ENCODE peak calls at places on chromosome 11, in nine cellular contexts. V is colonic mucosa; X is right lobe of liver; K is BE2C; J is AG10803; C is astrocyte of the cerebellum; Z is fibroblast of lung; S is CD8-positive, alpha-beta T cell; B is cardiac fibroblast. A is an unnamed sample.
A peak's percentile ranks its signal among the peaks of the same experiment; 100 is the strongest.

GRCh38 chr11:45511566-45511965 is 153.9 kb downstream of the CHST1 start:
- DNase-seq in Z (no peak), S (no peak), X (no peak), V (no peak), K (no peak), C (no peak), J (no peak), B (no peak), A (no peak)

GRCh38 chr11:47408598-47409439 is 429 bp downstream of the SLC39A13 start:
- DNase-seq in K (peak; percentile 67), Z (peak; percentile 85), C (peak; percentile 31), X (no peak), S (no peak), B (peak; percentile 83), V (peak; percentile 43), J (peak; percentile 87), A (no peak)

GRCh38 chr11:66080055-66080817 is 10.2 kb downstream of the PACS1 start:
- DNase-seq in X (no peak), K (peak; percentile 54), C (no peak), S (peak; percentile 74), Z (peak; percentile 81), V (peak; percentile 74), B (peak; percentile 78), J (peak; percentile 94), A (peak; percentile 67)

GRCh38 chr11:1880746-1881441 is 10.8 kb downstream of the PRR33 start:
- DNase-seq in K (no peak), S (no peak), V (peak; percentile 14), J (no peak), C (no peak), Z (no peak), B (no peak), X (no peak), A (no peak)

GRCh38 chr11:122235615-122236014 is 119.6 kb upstream of the BLID start:
- DNase-seq in X (no peak), K (no peak), C (peak; percentile 96), J (peak; percentile 98), S (no peak), Z (peak; percentile 92), B (peak; percentile 72), V (no peak), A (peak; percentile 94)

GRCh38 chr11:2272241-2272945 is 2.0 kb upstream of the ASCL2 start:
- DNase-seq in K (no peak), C (no peak), V (peak; percentile 10), B (no peak), S (peak; percentile 38), X (no peak), Z (no peak), J (no peak), A (no peak)

GRCh38 chr11:68430384-68430783 is 30.2 kb upstream of the PPP6R3 start:
- DNase-seq in K (no peak), X (no peak), B (no peak), V (no peak), S (no peak), J (no peak), C (no peak), Z (no peak), A (no peak)

GRCh38 chr11:94837317-94837716 is 69.2 kb downstream of the AMOTL1 start:
- DNase-seq in K (no peak), B (peak; percentile 45), X (no peak), S (no peak), J (no peak), Z (no peak), C (no peak), V (no peak), A (no peak)

GRCh38 chr11:69088676-69089146 is 40.0 kb downstream of the TPCN2 start:
- DNase-seq in S (peak; percentile 68), V (peak; percentile 80), K (peak; percentile 83), X (no peak), J (peak; percentile 68), B (peak; percentile 84), Z (peak; percentile 68), C (peak; percentile 71), A (no peak)

GRCh38 chr11:57456960-57457642 is 3.2 kb upstream of the RTN4RL2 start:
- DNase-seq in Z (peak; percentile 60), S (peak; percentile 83), X (peak; percentile 94), K (peak; percentile 64), J (peak; percentile 73), B (peak; percentile 92), C (peak; percentile 65), V (peak; percentile 92), A (peak; percentile 29)

GRCh38 chr11:75639752-75640151 is 29.1 kb downstream of the MAP6 start:
- DNase-seq in B (peak; percentile 80), K (peak; percentile 92), X (peak; percentile 67), Z (peak; percentile 70), C (no peak), J (peak; percentile 65), S (no peak), V (peak; percentile 50), A (no peak)

GRCh38 chr11:77038029-77038824 is 4.0 kb downstream of the B3GNT6 start:
- DNase-seq in C (no peak), J (no peak), Z (peak; percentile 43), K (no peak), X (no peak), S (no peak), B (no peak), V (no peak), A (no peak)

GRCh38 chr11:112290462-112290894 is 29.8 kb upstream of the PLET1 start:
- DNase-seq in B (no peak), Z (no peak), J (no peak), S (no peak), X (no peak), V (no peak), C (no peak), K (no peak), A (no peak)

GRCh38 chr11:133947298-133947905 is 9.4 kb downstream of the IGSF9B start:
- DNase-seq in S (peak; percentile 79), C (no peak), J (peak; percentile 32), V (no peak), X (no peak), B (peak; percentile 65), Z (peak; percentile 66), K (peak; percentile 75), A (no peak)
- H3K4me3 ChIP-seq in S (peak overlapping the region; percentile 7), C (no peak overlapping the region), J (no peak overlapping the region), V (no peak overlapping the region), X (no peak overlapping the region), B (no peak overlapping the region), Z (no peak overlapping the region), K (peak overlapping the region; percentile 66), A (no peak overlapping the region)

DNA sequence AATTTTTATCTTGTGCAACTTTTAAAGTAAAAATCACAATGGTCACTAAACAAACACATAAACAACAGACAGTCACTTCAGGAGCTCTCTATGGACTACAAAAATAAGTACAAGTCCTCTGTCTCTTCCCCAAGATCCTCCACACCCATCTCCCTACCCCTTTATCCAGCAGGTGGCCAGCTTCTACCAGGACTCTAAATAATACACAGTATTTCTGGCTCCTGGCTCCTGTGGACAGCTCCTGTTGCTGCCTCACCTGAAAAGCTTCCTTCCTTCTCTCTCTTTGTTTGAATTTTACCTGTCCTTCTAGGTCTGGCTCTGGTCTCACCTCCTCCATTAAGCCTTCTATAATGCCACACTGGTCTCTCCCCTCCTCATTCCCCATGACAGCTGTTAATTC is 86.1 kb downstream of the CLPB start:
- DNase-seq in S (no peak), K (no peak), V (no peak), Z (no peak), X (no peak), C (no peak), B (no peak), J (no peak), A (no peak)
- TF ChIP-seq CTCF in S (no peak), K (peak; percentile 34), V (no peak), Z (no peak), X (no peak), C (no peak), B (no peak), J (no peak), A (no peak)

GRCh38 chr11:7523416-7524210 is 9.8 kb downstream of the PPFIBP2 start:
- DNase-seq in S (no peak), J (no peak), Z (no peak), B (no peak), V (no peak), C (no peak), X (no peak), K (no peak), A (no peak)

GRCh38 chr11:7520981-7521487 is 7.2 kb downstream of the PPFIBP2 start:
- DNase-seq in C (no peak), K (no peak), S (no peak), Z (no peak), J (no peak), V (no peak), X (no peak), B (no peak), A (no peak)

GRCh38 chr11:7520011-7520942 is 6.5 kb downstream of the PPFIBP2 start:
- DNase-seq in V (no peak), X (no peak), B (no peak), K (no peak), J (no peak), Z (no peak), C (no peak), S (no peak), A (no peak)

GRCh38 chr11:7522546-7522945 is 8.7 kb downstream of the PPFIBP2 start:
- DNase-seq in B (no peak), S (no peak), J (no peak), Z (no peak), C (no peak), X (no peak), K (no peak), V (no peak), A (no peak)

DNA sequence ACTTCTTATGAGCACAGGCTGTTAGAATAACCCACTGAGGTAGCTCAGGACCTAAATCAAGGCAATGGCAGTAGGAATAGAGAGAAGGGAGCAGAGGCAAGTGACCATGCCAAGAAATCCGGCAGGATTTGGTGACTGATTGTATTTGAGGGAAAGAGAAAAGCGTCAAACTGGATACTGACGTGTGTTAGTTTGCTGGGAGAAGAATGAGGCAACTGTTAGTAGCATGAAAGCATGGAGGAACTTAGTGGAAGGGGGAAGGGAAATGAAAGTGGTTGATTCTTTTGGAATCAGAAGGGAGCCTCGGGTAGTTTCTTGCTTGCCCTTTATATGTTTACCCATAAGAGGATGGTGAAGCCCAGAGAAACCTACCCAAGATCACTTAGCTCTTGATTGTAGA is 8.3 kb downstream of the PPFIBP2 start:
- DNase-seq in B (no peak), K (no peak), X (no peak), J (no peak), Z (no peak), S (no peak), C (no peak), V (no peak), A (no peak)
- H3K4me3 ChIP-seq in B (no peak overlapping the region), K (no peak overlapping the region), X (no peak overlapping the region), J (no peak overlapping the region), Z (no peak overlapping the region), S (no peak overlapping the region), C (no peak overlapping the region), V (no peak overlapping the region), A (no peak overlapping the region)

GRCh38 chr11:5610446-5610845 is 14.0 kb downstream of the TRIM6 start:
- DNase-seq in J (no peak), X (no peak), C (no peak), B (no peak), S (no peak), Z (no peak), V (no peak), K (no peak), A (no peak)

GRCh38 chr11:5608778-5609177 is 12.3 kb downstream of the TRIM6 start:
- DNase-seq in K (no peak), J (peak; percentile 25), Z (peak; percentile 58), S (no peak), C (no peak), B (peak; percentile 53), V (no peak), X (no peak), A (no peak)

GRCh38 chr11:5605849-5606248 is 9.4 kb downstream of the TRIM6 start:
- DNase-seq in J (peak; percentile 87), S (no peak), V (no peak), K (no peak), B (peak; percentile 87), X (no peak), C (peak; percentile 80), Z (peak; percentile 91), A (peak; percentile 73)

GRCh38 chr11:5611627-5612026 is 13.2 kb upstream of the TRIM34 start:
- DNase-seq in X (no peak), V (no peak), C (no peak), B (no peak), J (no peak), S (no peak), Z (no peak), K (no peak), A (no peak)
- TF ChIP-seq CTCF in X (no peak), V (no peak), C (no peak), B (no peak), J (no peak), S (no peak), Z (no peak), K (no peak), A (no peak)

A was measured in AG09309.